ENCODE peak calls at places on chromosomes 1 and 21, in nine cellular contexts. K is occipital lobe; T is HTR-8/SVneo; Y is aorta; S is activated CD8-positive, alpha-beta memory T cell treated with anti-CD3 and anti-CD28 coated beads for 4 hours; C is stimulated activated CD8-positive, alpha-beta memory T cell treated with anti-CD3 and anti-CD28 coated beads, Interleukin-12 subunit alpha, Interleukin-12 subunit beta, amount 100 ng/mL, for 4 hours; G is adipocyte; X is substantia nigra; N is stimulated activated CD4-positive, alpha-beta T cell treated with anti-CD3 and anti-CD28 coated beads, TNF-alpha, amount 100 ng/mL, for 1 hour. H is an unnamed sample.

GRCh38 chr1:161816201-161816600 is 50.1 kb downstream of the ATF6 start:
- DNase-seq in T (no peak), Y (no peak), G (peak), N (no peak), X (no peak), K (no peak), C (no peak), S (no peak), H (no peak)

GRCh38 chr1:63368131-63368530 is 704 bp downstream of the ALG6 start:
- DNase-seq in C (no peak), S (no peak), Y (no peak), K (no peak), T (peak), X (no peak), G (no peak), N (no peak), H (no peak)

GRCh38 chr21:8990326-8991087 is 1530.9 kb upstream of the TPTE start:
- DNase-seq in T (no peak), K (no peak), N (no peak), X (no peak), Y (peak), S (no peak), G (no peak), C (no peak), H (no peak)

GRCh38 chr1:29145739-29146437 is 22.2 kb upstream of the TMEM200B start:
- DNase-seq in X (no peak), Y (no peak), K (no peak), N (no peak), G (peak), S (no peak), C (no peak), T (no peak), H (no peak)

GRCh38 chr1:109929170-109929569 is 18.5 kb downstream of the CSF1 start:
- DNase-seq in Y (no peak), T (no peak), K (no peak), G (no peak), N (no peak), S (no peak), C (no peak), X (no peak), H (no peak)

GRCh38 chr1:43706598-43707190 is 642 bp upstream of the ST3GAL3 start:
- DNase-seq in C (peak), T (no peak), N (no peak), K (no peak), X (no peak), S (no peak), Y (no peak), G (peak), H (no peak)

GRCh38 chr1:44707959-44708831 is 22.8 kb downstream of the RNU5D-1 start:
- DNase-seq in N (no peak), C (no peak), X (no peak), G (peak), T (no peak), S (no peak), K (no peak), Y (no peak), H (no peak)

GRCh38 chr1:159823401-159823800 is 3.3 kb upstream of the SLAMF8 start:
- DNase-seq in K (no peak), C (no peak), Y (no peak), N (no peak), S (no peak), G (no peak), X (no peak), T (no peak), H (no peak)

GRCh38 chr1:185207980-185208602 is 51.1 kb downstream of the SWT1 start:
- DNase-seq in Y (no peak), X (no peak), C (no peak), N (no peak), G (no peak), T (no peak), K (no peak), S (no peak), H (no peak)

GRCh38 chr1:8378202-8378601 is 60.3 kb downstream of the SLC45A1 start:
- DNase-seq in S (no peak), K (no peak), X (no peak), G (peak), N (no peak), Y (no peak), C (no peak), T (no peak), H (no peak)

GRCh38 chr1:156498447-156499193 is 2.0 kb downstream of the MEF2D start:
- DNase-seq in G (peak), K (no peak), T (no peak), Y (no peak), N (no peak), C (no peak), X (no peak), S (no peak), H (no peak)

GRCh38 chr1:161766102-161766981 is at the start of gene ATF6:
- DNase-seq in G (peak), N (peak), T (peak), S (peak), Y (peak), K (peak), X (peak), C (peak), H (peak)

GRCh38 chr1:94949681-94950661 is 23.1 kb upstream of the CNN3 start:
- DNase-seq in K (no peak), C (no peak), T (peak), X (no peak), Y (no peak), N (no peak), S (no peak), G (no peak), H (no peak)

GRCh38 chr1:224106568-224107281 is 7.2 kb upstream of the FBXO28 start:
- DNase-seq in N (no peak), C (no peak), X (no peak), Y (no peak), T (peak), K (no peak), G (peak), S (no peak), H (no peak)

GRCh38 chr1:72062584-72062983 is 219.8 kb downstream of the NEGR1 start:
- DNase-seq in G (peak), S (no peak), T (no peak), Y (no peak), N (no peak), X (no peak), K (no peak), C (no peak), H (no peak)

GRCh38 chr21:43362306-43362927 is 64.5 kb downstream of the SIK1 start:
- DNase-seq in T (no peak), C (peak), S (peak), K (peak), X (no peak), Y (peak), N (peak), G (peak), H (no peak)

GRCh38 chr1:12005488-12006166 is 13.7 kb upstream of the MIIP start:
- DNase-seq in S (no peak), C (no peak), K (no peak), X (no peak), T (no peak), N (no peak), G (no peak), Y (no peak), H (no peak)

GRCh38 chr1:113217447-113218208 is 144.6 kb downstream of the LRIG2 start:
- DNase-seq in T (no peak), C (no peak), G (no peak), K (no peak), X (no peak), N (no peak), Y (no peak), S (no peak), H (no peak)

GRCh38 chr1:185695299-185695698 is 38.9 kb upstream of the HMCN1 start:
- DNase-seq in N (no peak), C (no peak), S (no peak), Y (no peak), T (peak), X (no peak), K (no peak), G (peak), H (no peak)

GRCh38 chr1:77718181-77718580 is 35.7 kb upstream of the ZZZ3 start:
- DNase-seq in K (no peak), Y (no peak), G (no peak), N (no peak), T (no peak), X (no peak), S (no peak), C (no peak), H (no peak)

GRCh38 chr1:203629509-203630082 is 3.0 kb downstream of the ATP2B4 start:
- DNase-seq in S (no peak), G (peak), C (peak), K (no peak), Y (peak), X (no peak), T (no peak), N (peak), H (no peak)

GRCh38 chr1:39754026-39754569 is 15.4 kb downstream of the PPIE start:
- DNase-seq in C (no peak), Y (no peak), N (no peak), K (no peak), G (no peak), X (no peak), S (no peak), T (no peak), H (no peak)